ENCODE peak calls at places on chromosome 12, in nine cellular contexts. C, W, U, G, Y, N, K, O and B are unnamed samples.
A peak's percentile ranks its signal among the peaks of the same experiment; 100 is the strongest.

GRCh38 chr12:46205293-46205692 is 63.5 kb downstream of the SLC38A1 start:
- DNase-seq in C (no peak), W (no peak), U (no peak), G (no peak), Y (no peak), N (no peak), K (no peak), O (no peak), B (no peak)

GRCh38 chr12:66195242-66195641 is 6.2 kb downstream of the IRAK3 start:
- DNase-seq in C (no peak), W (no peak), U (no peak), G (no peak), Y (no peak), N (no peak), K (no peak), O (no peak), B (no peak)

GRCh38 chr12:1907652-1908611 is 10.5 kb downstream of the CACNA2D4 start:
- DNase-seq in C (no peak), W (peak; percentile 8), U (no peak), G (no peak), Y (no peak), N (no peak), K (no peak), O (peak; percentile 58), B (peak; percentile 0)

GRCh38 chr12:46370380-46370734 is 2.2 kb downstream of the SLC38A2 start:
- DNase-seq in C (no peak), W (no peak), U (no peak), G (no peak), Y (no peak), N (no peak), K (no peak), O (no peak), B (no peak)

GRCh38 chr12:84079621-84080020 is 833.0 kb downstream of the SLC6A15 start:
- DNase-seq in C (no peak), W (no peak), U (no peak), G (no peak), Y (no peak), N (peak; percentile 13), K (no peak), O (no peak), B (no peak)

GRCh38 chr12:115210533-115211252 is 526.7 kb upstream of the TBX3 start:
- DNase-seq in C (no peak), W (no peak), U (no peak), G (no peak), Y (peak; percentile 53), N (no peak), K (no peak), O (no peak), B (no peak)

GRCh38 chr12:92574046-92574783 is 128.6 kb upstream of the PLEKHG7 start:
- DNase-seq in C (peak; percentile 48), W (no peak), U (no peak), G (peak; percentile 41), Y (no peak), N (peak; percentile 40), K (peak; percentile 30), O (no peak), B (no peak)

GRCh38 chr12:27651201-27651600 is 45.0 kb upstream of the REP15 start:
- DNase-seq in C (no peak), W (no peak), U (no peak), G (no peak), Y (no peak), N (peak; percentile 14), K (no peak), O (no peak), B (no peak)

GRCh38 chr12:18643673-18644072 is 94.1 kb downstream of the PLCZ1 start:
- DNase-seq in C (no peak), W (no peak), U (peak; percentile 4), G (peak; percentile 7), Y (no peak), N (peak; percentile 86), K (peak; percentile 86), O (no peak), B (no peak)

GRCh38 chr12:10136637-10137205 is 6.7 kb upstream of the CLEC7A start:
- DNase-seq in C (no peak), W (no peak), U (no peak), G (no peak), Y (no peak), N (no peak), K (no peak), O (no peak), B (no peak)

GRCh38 chr12:78315018-78315417 is 484.3 kb downstream of the NAV3 start:
- DNase-seq in C (no peak), W (no peak), U (no peak), G (no peak), Y (no peak), N (no peak), K (no peak), O (no peak), B (no peak)